ENCODE peak calls at places on chromosomes 4 and X, in four cellular contexts. H is HCT116, N is H1, Q is HepG2. X is an unnamed sample.

GRCh38 chrX:23503835-23504539 is 163.3 kb upstream of the PRDX4 start:
- DNase-seq in Q (peak), H (peak), N (no peak), X (peak)

GRCh38 chrX:85963736-85964135 is 83.6 kb downstream of the CHM start:
- DNase-seq in H (no peak), N (no peak), Q (peak), X (peak)

GRCh38 chr4:99655315-99656081 is 2.1 kb downstream of the C4orf54 start:
- DNase-seq in N (no peak), H (no peak), Q (no peak), X (peak)

GRCh38 chr4:183129675-183130074 is 30.6 kb downstream of the WWC2 start:
- DNase-seq in N (no peak), Q (no peak), H (no peak), X (no peak)

GRCh38 chr4:131509521-131509920 is 1639.6 kb upstream of the PCDH10 start:
- DNase-seq in Q (no peak), N (no peak), H (no peak), X (no peak)

GRCh38 chr4:150816491-150816890 is 198.6 kb downstream of the LRBA start:
- DNase-seq in N (no peak), Q (no peak), H (no peak), X (peak)

GRCh38 chr4:114180481-114180880 is 201.0 kb upstream of the ARSJ start:
- DNase-seq in Q (peak), N (peak), H (peak), X (peak)

GRCh38 chr4:7761720-7762119 is 177.9 kb downstream of the AFAP1 start:
- DNase-seq in Q (peak), H (peak), N (peak), X (peak)

GRCh38 chr4:143354990-143355389 is 18.3 kb downstream of the GAB1 start:
- DNase-seq in H (no peak), N (no peak), Q (no peak), X (peak)

GRCh38 chr4:124804041-124804440 is 91.5 kb upstream of the ANKRD50 start:
- DNase-seq in Q (no peak), N (no peak), H (no peak), X (no peak)

GRCh38 chr4:140047017-140047640 is 106.9 kb downstream of the MAML3 start:
- DNase-seq in H (no peak), Q (no peak), N (no peak), X (peak)

GRCh38 chr4:120753854-120754253 is 168.7 kb downstream of the PRDM5 start:
- DNase-seq in N (no peak), H (no peak), Q (no peak), X (no peak)
- TF ChIP-seq MAX in N (no peak), H (no peak), Q (no peak), X (no peak)

GRCh38 chr4:186030795-186031194 is 38.2 kb upstream of the TLR3 start:
- DNase-seq in Q (no peak), N (no peak), H (no peak), X (no peak)

GRCh38 chr4:186023975-186024374 is 45.0 kb upstream of the TLR3 start:
- DNase-seq in H (no peak), N (no peak), Q (no peak), X (no peak)

GRCh38 chr4:186029731-186030421 is 39.1 kb upstream of the TLR3 start:
- DNase-seq in Q (no peak), H (no peak), N (no peak), X (peak)

GRCh38 chr4:186024637-186025320 is 44.2 kb upstream of the TLR3 start:
- DNase-seq in H (no peak), N (no peak), Q (no peak), X (no peak)

GRCh38 chr4:186027405-186027804 is 41.6 kb upstream of the TLR3 start:
- DNase-seq in H (no peak), Q (no peak), N (no peak), X (no peak)
- H2AFZ ChIP-seq in H (no peak), Q (no peak), N (no peak), X (no peak)

GRCh38 chr4:17636341-17636695 is 21.9 kb downstream of the MED28 start:
- DNase-seq in Q (no peak), H (no peak), N (no peak), X (no peak)

GRCh38 chr4:17633600-17633999 is 19.2 kb downstream of the MED28 start:
- DNase-seq in Q (no peak), H (no peak), N (no peak), X (no peak)

GRCh38 chr4:17639136-17639535 is 24.7 kb downstream of the MED28 start:
- DNase-seq in N (no peak), Q (no peak), H (no peak), X (no peak)

GRCh38 chr4:17635056-17635455 is 20.6 kb downstream of the MED28 start:
- DNase-seq in N (no peak), Q (no peak), H (no peak), X (no peak)

GRCh38 chr4:17636696-17637351 is 22.4 kb downstream of the MED28 start:
- DNase-seq in N (peak), Q (peak), H (peak), X (peak)
- TF ChIP-seq CTCF in N (peak), Q (peak), H (peak), X (peak)

GRCh38 chr4:3630934-3631585 is 98.8 kb upstream of the LRPAP1 start:
- DNase-seq in H (no peak), Q (no peak), N (no peak), X (no peak)

GRCh38 chr4:3637326-3638016 is 105.2 kb upstream of the LRPAP1 start:
- DNase-seq in H (no peak), Q (no peak), N (no peak), X (no peak)

GRCh38 chr4:3636628-3637320 is 104.6 kb upstream of the LRPAP1 start:
- DNase-seq in H (no peak), Q (no peak), N (no peak), X (no peak)

GRCh38 chr4:3635090-3635820 is 103.0 kb upstream of the LRPAP1 start:
- DNase-seq in N (no peak), H (no peak), Q (no peak), X (no peak)

DNA sequence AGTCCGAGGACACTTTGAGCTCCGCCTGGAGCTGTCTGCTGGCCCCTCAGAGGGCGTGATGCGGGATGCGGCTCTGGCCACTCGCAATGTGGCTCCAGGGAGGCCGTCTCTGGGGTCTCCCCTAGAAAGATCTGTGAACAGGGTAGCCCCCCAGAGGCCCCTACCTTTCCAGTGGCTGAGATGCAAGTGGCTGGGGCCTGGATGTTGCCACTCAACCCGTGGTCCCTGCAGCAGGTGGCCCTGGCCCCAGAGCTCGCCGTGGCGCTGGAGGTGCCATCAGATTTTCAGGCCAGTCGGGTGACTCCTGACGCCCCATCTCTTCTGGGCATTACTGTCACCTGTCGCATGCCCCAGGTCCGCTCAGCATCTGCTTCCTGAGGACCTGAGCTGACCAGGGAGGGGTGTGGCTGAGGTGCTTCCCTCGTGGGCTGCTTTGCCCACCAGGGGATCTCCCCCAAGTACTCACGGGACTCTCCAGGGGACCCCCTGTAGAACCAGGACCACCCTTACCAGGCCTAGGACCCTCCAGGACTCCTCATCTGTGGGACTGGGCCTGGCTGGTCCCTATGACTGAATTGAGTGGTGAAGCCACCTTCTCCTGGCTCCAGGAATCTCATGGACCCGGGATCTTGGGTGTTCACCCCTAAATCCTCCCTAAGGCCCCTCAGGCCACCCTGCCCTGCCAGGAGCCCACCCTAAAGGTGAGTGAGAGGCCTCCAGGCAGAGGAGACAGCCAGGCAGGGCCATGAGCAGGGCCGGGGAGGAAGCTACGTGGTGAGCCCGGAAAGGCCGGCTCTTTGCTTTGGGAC is 102.3 kb upstream of the LRPAP1 start:
- DNase-seq in Q (no peak), H (no peak), N (no peak), X (no peak)
- TF ChIP-seq MAX in Q (no peak), H (no peak), N (no peak), X (no peak)

X was measured in endothelial cell of umbilical vein.